ENCODE peak calls at places on chromosomes 13 and 19, in nine cellular contexts. One of them, this sample, is unnamed.

GRCh38 chr13:109728061-109728460 is 58.3 kb downstream of the IRS2 start:
- DNase-seq in suprapubic skin: no peak
- DNase-seq in GM12878: no peak
- DNase-seq in endothelial cell of umbilical vein: no peak
- DNase-seq in HL-60: no peak
- DNase-seq in spleen: no peak
- DNase-seq in GM23338: no peak
- DNase-seq in HCT116: no peak
- DNase-seq in breast epithelium: no peak
- DNase-seq in this sample: peak; percentile 49

GRCh38 chr13:113874579-113875428 is 10.9 kb upstream of the GAS6 start:
- DNase-seq in suprapubic skin: no peak
- DNase-seq in GM12878: no peak
- DNase-seq in endothelial cell of umbilical vein: no peak
- DNase-seq in HL-60: no peak
- DNase-seq in spleen: no peak
- DNase-seq in GM23338: no peak
- DNase-seq in HCT116: no peak
- DNase-seq in breast epithelium: no peak
- DNase-seq in this sample: peak; percentile 94

GRCh38 chr13:37656247-37656940 is 57.8 kb upstream of the POSTN start:
- DNase-seq in suprapubic skin: no peak
- DNase-seq in GM12878: no peak
- DNase-seq in endothelial cell of umbilical vein: peak; percentile 86
- DNase-seq in HL-60: no peak
- DNase-seq in spleen: no peak
- DNase-seq in GM23338: no peak
- DNase-seq in HCT116: no peak
- DNase-seq in breast epithelium: no peak
- DNase-seq in this sample: no peak

GRCh38 chr19:33430674-33431277 is 57.3 kb downstream of the CEBPG start:
- DNase-seq in suprapubic skin: no peak
- DNase-seq in GM12878: no peak
- DNase-seq in endothelial cell of umbilical vein: peak; percentile 65
- DNase-seq in HL-60: peak; percentile 61
- DNase-seq in spleen: peak; percentile 86
- DNase-seq in GM23338: peak; percentile 79
- DNase-seq in HCT116: peak; percentile 22
- DNase-seq in breast epithelium: peak; percentile 76
- DNase-seq in this sample: no peak

GRCh38 chr13:83722443-83722842 is 159.8 kb downstream of the SLITRK1 start:
- DNase-seq in suprapubic skin: no peak
- DNase-seq in GM12878: no peak
- DNase-seq in endothelial cell of umbilical vein: no peak
- DNase-seq in HL-60: no peak
- DNase-seq in spleen: no peak
- DNase-seq in GM23338: peak; percentile 29
- DNase-seq in HCT116: no peak
- DNase-seq in breast epithelium: no peak
- DNase-seq in this sample: no peak

GRCh38 chr19:12769689-12770088 is 5.7 kb downstream of the HOOK2 start:
- DNase-seq in suprapubic skin: no peak
- DNase-seq in GM12878: no peak
- DNase-seq in endothelial cell of umbilical vein: no peak
- DNase-seq in HL-60: no peak
- DNase-seq in spleen: no peak
- DNase-seq in GM23338: peak; percentile 94
- DNase-seq in HCT116: no peak
- DNase-seq in breast epithelium: no peak
- DNase-seq in this sample: no peak

GRCh38 chr13:112674412-112675383 is 15.1 kb upstream of the ATP11A start:
- DNase-seq in suprapubic skin: no peak
- DNase-seq in GM12878: no peak
- DNase-seq in endothelial cell of umbilical vein: no peak
- DNase-seq in HL-60: no peak
- DNase-seq in spleen: no peak
- DNase-seq in GM23338: no peak
- DNase-seq in HCT116: no peak
- DNase-seq in breast epithelium: no peak
- DNase-seq in this sample: peak; percentile 40

GRCh38 chr19:11446652-11447301 is 11.3 kb downstream of the PRKCSH start:
- DNase-seq in suprapubic skin: no peak
- DNase-seq in GM12878: no peak
- DNase-seq in endothelial cell of umbilical vein: peak; percentile 21
- DNase-seq in HL-60: peak; percentile 41
- DNase-seq in spleen: peak; percentile 90
- DNase-seq in GM23338: peak; percentile 79
- DNase-seq in HCT116: no peak
- DNase-seq in breast epithelium: no peak
- DNase-seq in this sample: no peak

GRCh38 chr13:60162096-60162495 is 1.6 kb downstream of the DIAPH3 start:
- DNase-seq in suprapubic skin: no peak
- DNase-seq in GM12878: no peak
- DNase-seq in endothelial cell of umbilical vein: peak; percentile 44
- DNase-seq in HL-60: no peak
- DNase-seq in spleen: no peak
- DNase-seq in GM23338: no peak
- DNase-seq in HCT116: no peak
- DNase-seq in breast epithelium: no peak
- DNase-seq in this sample: no peak
- H3K4me3 ChIP-seq in suprapubic skin: no peak overlapping the region
- H3K4me3 ChIP-seq in GM12878: peak overlapping the region; percentile 80
- H3K4me3 ChIP-seq in endothelial cell of umbilical vein: peak overlapping the region; percentile 97
- H3K4me3 ChIP-seq in HL-60: no peak overlapping the region
- H3K4me3 ChIP-seq in spleen: no peak overlapping the region
- H3K4me3 ChIP-seq in GM23338: peak overlapping the region; percentile 76
- H3K4me3 ChIP-seq in HCT116: no peak overlapping the region
- H3K4me3 ChIP-seq in breast epithelium: no peak overlapping the region
- H3K4me3 ChIP-seq in this sample: no peak overlapping the region

GRCh38 chr19:17861542-17862402 is 2.1 kb downstream of the RPL18A start:
- DNase-seq in suprapubic skin: no peak
- DNase-seq in GM12878: no peak
- DNase-seq in endothelial cell of umbilical vein: no peak
- DNase-seq in HL-60: no peak
- DNase-seq in spleen: no peak
- DNase-seq in GM23338: no peak
- DNase-seq in HCT116: no peak
- DNase-seq in breast epithelium: no peak
- DNase-seq in this sample: no peak
- TF ChIP-seq POLR2AphosphoS5 in suprapubic skin: no peak
- TF ChIP-seq POLR2AphosphoS5 in GM12878: no peak
- TF ChIP-seq POLR2AphosphoS5 in endothelial cell of umbilical vein: peak; percentile 13
- TF ChIP-seq POLR2AphosphoS5 in HL-60: no peak
- TF ChIP-seq POLR2AphosphoS5 in spleen: peak; percentile 18
- TF ChIP-seq POLR2AphosphoS5 in GM23338: no peak
- TF ChIP-seq POLR2AphosphoS5 in HCT116: peak; percentile 32
- TF ChIP-seq POLR2AphosphoS5 in breast epithelium: no peak
- TF ChIP-seq POLR2AphosphoS5 in this sample: no peak

GRCh38 chr19:3509566-3509989 is 3.5 kb downstream of the FZR1 start:
- DNase-seq in suprapubic skin: no peak
- DNase-seq in GM12878: no peak
- DNase-seq in endothelial cell of umbilical vein: no peak
- DNase-seq in HL-60: no peak
- DNase-seq in spleen: no peak
- DNase-seq in GM23338: no peak
- DNase-seq in HCT116: no peak
- DNase-seq in breast epithelium: no peak
- DNase-seq in this sample: no peak

GRCh38 chr19:3510727-3511126 is 4.6 kb downstream of the FZR1 start:
- DNase-seq in suprapubic skin: peak; percentile 57
- DNase-seq in GM12878: no peak
- DNase-seq in endothelial cell of umbilical vein: no peak
- DNase-seq in HL-60: no peak
- DNase-seq in spleen: peak; percentile 69
- DNase-seq in GM23338: peak; percentile 47
- DNase-seq in HCT116: no peak
- DNase-seq in breast epithelium: no peak
- DNase-seq in this sample: no peak

GRCh38 chr19:3506384-3507340 is 551 bp downstream of the FZR1 start:
- DNase-seq in suprapubic skin: peak; percentile 84
- DNase-seq in GM12878: no peak
- DNase-seq in endothelial cell of umbilical vein: peak; percentile 14
- DNase-seq in HL-60: peak; percentile 5
- DNase-seq in spleen: no peak
- DNase-seq in GM23338: peak; percentile 52
- DNase-seq in HCT116: no peak
- DNase-seq in breast epithelium: no peak
- DNase-seq in this sample: no peak

GRCh38 chr19:3507371-3508120 is 1.4 kb downstream of the FZR1 start:
- DNase-seq in suprapubic skin: peak; percentile 68
- DNase-seq in GM12878: no peak
- DNase-seq in endothelial cell of umbilical vein: peak; percentile 11
- DNase-seq in HL-60: no peak
- DNase-seq in spleen: peak; percentile 79
- DNase-seq in GM23338: peak; percentile 73
- DNase-seq in HCT116: no peak
- DNase-seq in breast epithelium: no peak
- DNase-seq in this sample: no peak

DNA sequence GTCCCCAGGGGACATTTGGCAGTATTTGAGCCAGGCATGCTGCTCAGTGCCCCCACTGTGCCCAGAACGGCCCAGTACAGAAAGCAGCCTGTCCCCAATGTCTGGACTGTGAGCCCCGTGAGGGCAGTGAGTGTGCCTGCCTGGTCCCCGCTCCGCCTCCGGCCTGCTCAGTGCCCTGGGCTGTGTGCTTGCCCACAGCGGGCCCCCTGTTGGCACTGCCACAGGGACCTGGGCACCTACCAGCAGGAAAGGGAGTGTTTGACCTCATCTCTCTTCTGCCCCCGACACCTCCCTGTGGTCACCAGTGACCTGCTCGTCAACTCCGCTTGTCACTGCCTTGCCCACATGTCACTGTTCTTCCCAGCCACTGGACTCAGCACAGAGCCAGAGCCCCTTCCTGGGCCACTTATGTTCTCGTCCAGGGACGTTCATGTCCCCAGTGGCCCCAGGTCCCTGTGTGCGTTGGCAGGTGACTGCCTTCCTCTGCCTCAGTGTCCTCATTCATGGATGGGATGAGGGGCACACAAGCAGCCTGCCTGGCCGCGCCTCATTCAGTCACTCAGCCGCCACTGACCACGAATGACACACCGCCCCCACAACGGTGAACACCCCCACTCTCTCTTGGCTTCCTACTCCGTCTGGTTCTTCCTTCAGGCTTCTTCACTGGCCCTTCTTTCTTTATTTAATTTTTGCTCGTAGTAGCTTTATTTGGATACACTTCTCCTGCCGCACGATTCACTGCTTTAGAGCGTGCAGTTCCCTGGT is 2.8 kb downstream of the FZR1 start:
- DNase-seq in suprapubic skin: no peak
- DNase-seq in GM12878: no peak
- DNase-seq in endothelial cell of umbilical vein: no peak
- DNase-seq in HL-60: no peak
- DNase-seq in spleen: peak; percentile 77
- DNase-seq in GM23338: no peak
- DNase-seq in HCT116: no peak
- DNase-seq in breast epithelium: no peak
- DNase-seq in this sample: no peak
- H3K4me3 ChIP-seq in suprapubic skin: no peak overlapping the region
- H3K4me3 ChIP-seq in GM12878: no peak overlapping the region
- H3K4me3 ChIP-seq in endothelial cell of umbilical vein: no peak overlapping the region
- H3K4me3 ChIP-seq in HL-60: no peak overlapping the region
- H3K4me3 ChIP-seq in spleen: no peak overlapping the region
- H3K4me3 ChIP-seq in GM23338: no peak overlapping the region
- H3K4me3 ChIP-seq in HCT116: no peak overlapping the region
- H3K4me3 ChIP-seq in breast epithelium: no peak overlapping the region
- H3K4me3 ChIP-seq in this sample: no peak overlapping the region

DNA sequence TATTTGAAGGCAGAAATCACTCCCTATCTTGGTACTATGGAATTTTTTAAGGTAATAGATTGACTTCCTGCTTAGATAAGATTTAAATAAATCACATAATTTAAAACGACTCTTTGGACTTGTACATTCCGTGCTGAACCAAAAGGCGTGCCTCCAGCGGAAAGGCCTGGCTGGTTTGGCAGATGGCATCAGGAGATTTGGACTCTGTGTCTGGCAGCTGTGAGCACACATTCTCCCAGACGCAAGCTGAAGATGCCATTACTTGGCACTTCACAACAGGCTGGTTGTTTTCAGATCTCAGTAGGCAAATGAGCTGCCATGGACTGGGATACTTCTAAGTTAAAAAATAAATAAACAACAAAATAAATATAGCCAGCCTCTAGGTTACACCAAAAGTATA is 104.5 kb upstream of the SLC15A1 start:
- DNase-seq in suprapubic skin: no peak
- DNase-seq in GM12878: no peak
- DNase-seq in endothelial cell of umbilical vein: peak; percentile 86
- DNase-seq in HL-60: no peak
- DNase-seq in spleen: no peak
- DNase-seq in GM23338: no peak
- DNase-seq in HCT116: no peak
- DNase-seq in breast epithelium: no peak
- DNase-seq in this sample: no peak
- TF ChIP-seq POLR2AphosphoS5 in suprapubic skin: no peak
- TF ChIP-seq POLR2AphosphoS5 in GM12878: no peak
- TF ChIP-seq POLR2AphosphoS5 in endothelial cell of umbilical vein: peak; percentile 80
- TF ChIP-seq POLR2AphosphoS5 in HL-60: no peak
- TF ChIP-seq POLR2AphosphoS5 in spleen: no peak
- TF ChIP-seq POLR2AphosphoS5 in GM23338: no peak
- TF ChIP-seq POLR2AphosphoS5 in HCT116: no peak
- TF ChIP-seq POLR2AphosphoS5 in breast epithelium: no peak
- TF ChIP-seq POLR2AphosphoS5 in this sample: no peak

GRCh38 chr13:21852043-21852442 is 181.2 kb downstream of the FGF9 start:
- DNase-seq in suprapubic skin: no peak
- DNase-seq in GM12878: no peak
- DNase-seq in endothelial cell of umbilical vein: no peak
- DNase-seq in HL-60: no peak
- DNase-seq in spleen: no peak
- DNase-seq in GM23338: no peak
- DNase-seq in HCT116: no peak
- DNase-seq in breast epithelium: no peak
- DNase-seq in this sample: no peak
- H3K4me3 ChIP-seq in suprapubic skin: no peak overlapping the region
- H3K4me3 ChIP-seq in GM12878: no peak overlapping the region
- H3K4me3 ChIP-seq in endothelial cell of umbilical vein: no peak overlapping the region
- H3K4me3 ChIP-seq in HL-60: no peak overlapping the region
- H3K4me3 ChIP-seq in spleen: no peak overlapping the region
- H3K4me3 ChIP-seq in GM23338: no peak overlapping the region
- H3K4me3 ChIP-seq in HCT116: no peak overlapping the region
- H3K4me3 ChIP-seq in breast epithelium: no peak overlapping the region
- H3K4me3 ChIP-seq in this sample: no peak overlapping the region

GRCh38 chr19:1155352-1156304 is 18.4 kb downstream of the SBNO2 start:
- DNase-seq in suprapubic skin: no peak
- DNase-seq in GM12878: no peak
- DNase-seq in endothelial cell of umbilical vein: no peak
- DNase-seq in HL-60: no peak
- DNase-seq in spleen: peak; percentile 74
- DNase-seq in GM23338: no peak
- DNase-seq in HCT116: no peak
- DNase-seq in breast epithelium: no peak
- DNase-seq in this sample: no peak
- TF ChIP-seq POLR2AphosphoS5 in suprapubic skin: no peak
- TF ChIP-seq POLR2AphosphoS5 in GM12878: no peak
- TF ChIP-seq POLR2AphosphoS5 in endothelial cell of umbilical vein: no peak
- TF ChIP-seq POLR2AphosphoS5 in HL-60: no peak
- TF ChIP-seq POLR2AphosphoS5 in spleen: no peak
- TF ChIP-seq POLR2AphosphoS5 in GM23338: no peak
- TF ChIP-seq POLR2AphosphoS5 in HCT116: no peak
- TF ChIP-seq POLR2AphosphoS5 in breast epithelium: no peak
- TF ChIP-seq POLR2AphosphoS5 in this sample: peak; percentile 77

This sample was measured in vagina.